ENCODE peak calls at places on chromosome 6, in ten cellular contexts. O is body of pancreas, W is upper lobe of left lung, E is heart left ventricle, P is esophagus muscularis mucosa, K is A549, N is uterus, F is IMR-90, X is H54, V is ovary. H is an unnamed sample.

GRCh38 chr6:35725721-35726438 is 11.0 kb upstream of the ARMC12 start:
- DNase-seq in E (peak; percentile 28), V (peak; percentile 70), W (no peak), P (peak; percentile 96), F (no peak), K (no peak), O (peak; percentile 70), N (peak; percentile 81), X (no peak), H (no peak)

GRCh38 chr6:14640631-14641030 is 523.1 kb downstream of the CD83 start:
- DNase-seq in P (no peak), E (no peak), N (no peak), W (no peak), O (no peak), K (no peak), F (no peak), V (no peak), X (no peak), H (no peak)

GRCh38 chr6:115898246-115898645 is 162.4 kb downstream of the FRK start:
- DNase-seq in E (no peak), K (no peak), N (no peak), W (no peak), X (no peak), P (no peak), O (no peak), V (no peak), F (no peak), H (no peak)

GRCh38 chr6:125175459-125175858 is 21.9 kb downstream of the TPD52L1 start:
- DNase-seq in E (no peak), K (no peak), X (no peak), P (no peak), W (no peak), O (no peak), N (no peak), V (no peak), F (no peak), H (no peak)

GRCh38 chr6:109769213-109769612 is 78.1 kb downstream of the FIG4 start:
- DNase-seq in N (no peak), F (no peak), E (no peak), X (no peak), P (no peak), K (no peak), W (no peak), V (no peak), O (no peak), H (no peak)

GRCh38 chr6:165245287-165245686 is 64.1 kb downstream of the C6orf118 start:
- DNase-seq in E (no peak), X (no peak), P (no peak), N (no peak), W (no peak), F (peak; percentile 2), O (no peak), K (no peak), V (no peak), H (no peak)

GRCh38 chr6:153083869-153084268 is 47.2 kb downstream of the RGS17 start:
- DNase-seq in K (no peak), N (no peak), V (no peak), O (no peak), W (no peak), F (no peak), P (no peak), X (no peak), E (no peak), H (no peak)

GRCh38 chr6:41021832-41022231 is 17.2 kb downstream of the UNC5CL start:
- DNase-seq in E (no peak), V (peak; percentile 47), P (no peak), F (peak; percentile 46), N (no peak), W (no peak), K (peak; percentile 45), O (peak; percentile 76), X (no peak), H (no peak)

GRCh38 chr6:150992682-150993081 is 127.2 kb downstream of the MTHFD1L start:
- DNase-seq in X (no peak), F (peak; percentile 47), O (no peak), W (no peak), N (no peak), E (no peak), K (no peak), V (peak; percentile 48), P (no peak), H (no peak)

GRCh38 chr6:20708367-20709124 is 174.3 kb downstream of the CDKAL1 start:
- DNase-seq in N (no peak), K (no peak), P (no peak), F (peak; percentile 31), O (no peak), X (no peak), E (no peak), W (no peak), V (no peak), H (no peak)

GRCh38 chr6:166520905-166521834 is 65.3 kb downstream of the RAMACL start:
- DNase-seq in N (no peak), P (no peak), X (peak; percentile 27), O (no peak), E (no peak), K (no peak), W (no peak), V (no peak), F (peak; percentile 50), H (no peak)

GRCh38 chr6:83215131-83216047 is 22.2 kb downstream of the RWDD2A start:
- DNase-seq in O (peak; percentile 63), X (no peak), N (peak; percentile 59), K (peak; percentile 10), P (no peak), E (peak; percentile 58), V (peak; percentile 45), W (no peak), F (peak; percentile 80), H (no peak)

GRCh38 chr6:81801489-81801888 is 49.0 kb upstream of the TENT5A start:
- DNase-seq in X (no peak), K (no peak), E (no peak), W (no peak), P (no peak), O (no peak), V (no peak), F (no peak), N (no peak), H (no peak)

GRCh38 chr6:26161322-26161721 is 74.1 kb downstream of the HFE start:
- DNase-seq in P (no peak), F (no peak), K (no peak), O (no peak), X (no peak), V (no peak), W (no peak), E (no peak), N (no peak), H (no peak)
- TF ChIP-seq POLR2A in P (no peak), F (no peak), K (no peak), O (no peak), X (no peak), V (no peak), W (no peak), E (no peak), N (no peak), H (no peak)

DNA sequence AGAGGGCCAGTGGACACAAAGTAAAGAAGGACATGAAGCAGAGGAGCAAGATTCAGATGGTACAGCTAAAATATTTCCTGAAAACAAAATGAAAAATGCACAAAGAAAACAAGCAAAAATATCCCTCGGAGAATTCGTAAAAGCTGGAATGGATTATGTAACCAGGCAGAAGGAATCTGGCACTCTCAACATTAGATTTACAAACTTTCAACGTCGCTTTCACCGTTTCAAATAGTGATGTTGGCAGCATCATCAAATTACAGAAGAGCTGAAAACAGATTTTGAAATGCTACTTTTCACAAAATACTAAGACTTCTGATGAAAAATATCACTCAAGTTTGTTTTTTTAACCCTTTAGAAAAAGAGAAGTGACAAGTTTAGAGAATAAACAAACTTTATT is 11.8 kb downstream of the SMLR1 start:
- DNase-seq in P (no peak), X (no peak), E (no peak), N (no peak), O (no peak), W (no peak), K (no peak), F (no peak), V (no peak), H (no peak)
- TF ChIP-seq POLR2A in P (no peak), X (no peak), E (no peak), N (no peak), O (no peak), W (no peak), K (no peak), F (no peak), V (no peak), H (no peak)

DNA sequence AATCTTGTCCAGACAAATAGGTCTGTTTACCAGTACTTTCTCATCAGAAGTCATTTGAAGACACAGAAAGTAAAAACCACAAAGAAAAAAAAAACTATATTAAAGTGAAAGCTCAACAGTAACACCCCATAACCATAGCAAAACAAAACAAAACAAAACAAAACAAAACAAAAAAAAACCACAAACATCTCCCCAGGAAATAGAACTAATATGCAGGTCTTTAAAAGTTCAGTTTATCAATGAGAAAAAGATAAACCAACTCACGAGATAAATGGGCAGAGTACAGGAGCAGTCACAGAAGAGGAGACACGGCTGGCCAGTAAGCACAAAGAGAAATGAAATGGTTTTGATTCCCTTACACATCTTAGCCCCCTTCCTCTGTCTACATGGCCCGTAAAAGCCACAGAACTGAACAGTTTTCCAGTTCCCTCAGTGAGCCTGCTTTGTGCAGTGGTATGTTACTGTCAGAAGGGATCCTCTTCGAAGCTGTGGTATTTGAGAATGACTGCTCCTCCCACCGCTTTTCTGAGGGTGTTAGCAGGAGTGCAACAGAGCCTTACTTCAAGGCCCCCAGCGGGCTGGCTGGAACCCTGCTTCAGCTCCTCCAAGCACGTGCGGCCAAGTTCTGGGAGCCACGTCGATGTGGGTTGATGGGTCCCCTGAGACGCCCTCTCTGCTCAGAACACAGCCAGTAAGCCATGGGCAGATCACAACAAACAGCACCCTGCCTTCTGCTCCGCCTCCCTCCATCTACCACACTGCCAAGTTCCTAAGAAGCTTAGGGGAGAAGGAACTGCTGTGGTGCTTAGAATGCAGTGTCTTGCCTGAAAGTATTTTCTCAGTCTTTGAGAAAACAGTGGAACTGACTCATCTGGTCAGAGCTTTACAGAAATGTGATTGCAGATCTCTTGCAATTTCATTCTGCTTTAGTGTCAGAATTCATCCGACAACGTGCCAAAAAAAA is 14.0 kb downstream of the UST start:
- DNase-seq in X (peak; percentile 17), V (peak; percentile 71), W (peak; percentile 38), P (peak; percentile 93), F (peak; percentile 92), E (peak; percentile 29), O (no peak), K (no peak), N (peak; percentile 71), H (peak; percentile 18)
- TF ChIP-seq POLR2A in X (no peak), V (no peak), W (no peak), P (no peak), F (peak; percentile 54), E (no peak), O (no peak), K (no peak), N (no peak), H (no peak)

GRCh38 chr6:29814379-29815117 is 13.1 kb upstream of the HLA-G start:
- DNase-seq in E (no peak), K (no peak), V (no peak), P (no peak), W (no peak), O (no peak), X (no peak), N (no peak), F (no peak), H (no peak)
- TF ChIP-seq POLR2A in E (no peak), K (no peak), V (no peak), P (no peak), W (no peak), O (no peak), X (no peak), N (no peak), F (no peak), H (no peak)

GRCh38 chr6:7920425-7920824 is 9.8 kb upstream of the TXNDC5 start:
- DNase-seq in K (no peak), N (no peak), X (no peak), O (no peak), W (no peak), V (no peak), F (no peak), P (no peak), E (no peak), H (no peak)
- TF ChIP-seq POLR2A in K (no peak), N (no peak), X (no peak), O (no peak), W (no peak), V (no peak), F (no peak), P (no peak), E (no peak), H (no peak)

H was measured in esophagus squamous epithelium.